ENCODE peak calls at places on chromosomes 11 and 22, in six cellular contexts. T is GM10248; N is MG63; A is activated naive CD4-positive, alpha-beta T cell treated with anti-CD3 and anti-CD28 coated beads for 36 hours; M is AG09309; F is CD8-positive, alpha-beta memory T cell. Q is an unnamed sample.

GRCh38 chr22:31496007-31496734 is at the start of gene SFI1:
- DNase-seq in A (peak), F (peak), N (peak), M (peak), T (peak), Q (peak)

GRCh38 chr11:27735281-27735680 is 35.0 kb upstream of the BDNF start:
- DNase-seq in T (no peak), N (no peak), F (no peak), A (no peak), M (no peak), Q (no peak)

GRCh38 chr11:130533113-130533803 is 84.8 kb downstream of the ADAMTS15 start:
- DNase-seq in T (no peak), A (no peak), F (no peak), M (no peak), N (no peak), Q (no peak)

GRCh38 chr11:93783362-93783761 is 720 bp upstream of the MED17 start:
- DNase-seq in M (no peak), A (no peak), F (no peak), N (no peak), T (no peak), Q (no peak)

GRCh38 chr11:44727373-44728084 is 767 bp downstream of the TSPAN18 start:
- DNase-seq in F (peak), N (peak), M (no peak), A (peak), T (peak), Q (peak)

GRCh38 chr22:17880020-17880419 is 105.8 kb upstream of the BID start:
- DNase-seq in T (no peak), M (no peak), F (no peak), N (no peak), A (no peak), Q (no peak)

GRCh38 chr22:36245805-36246356 is 6.6 kb upstream of the APOL2 start:
- DNase-seq in M (no peak), T (no peak), N (no peak), A (no peak), F (no peak), Q (no peak)

GRCh38 chr22:27895600-27895999 is 23.5 kb downstream of the PITPNB start:
- DNase-seq in M (no peak), A (no peak), N (no peak), T (peak), F (no peak), Q (peak)

GRCh38 chr11:9953994-9954626 is 290.2 kb downstream of the SWAP70 start:
- DNase-seq in M (no peak), N (no peak), T (no peak), F (no peak), A (no peak), Q (no peak)

GRCh38 chr11:65921033-65921555 is 1.9 kb downstream of the DRAP1 start:
- DNase-seq in T (no peak), M (no peak), N (no peak), A (no peak), F (no peak), Q (no peak)

GRCh38 chr11:116357769-116358544 is 414.8 kb downstream of the BUD13 start:
- DNase-seq in M (no peak), A (no peak), F (no peak), T (peak), N (no peak), Q (peak)

GRCh38 chr11:57358543-57358961 is 20.4 kb downstream of the P2RX3 start:
- DNase-seq in F (no peak), M (no peak), N (no peak), T (no peak), A (no peak), Q (no peak)

GRCh38 chr11:79592441-79593223 is 151.8 kb upstream of the TENM4 start:
- DNase-seq in M (no peak), F (no peak), N (no peak), T (no peak), A (no peak), Q (no peak)

GRCh38 chr11:1946812-1947480 is at the start of gene MRPL23:
- DNase-seq in M (no peak), N (no peak), T (no peak), F (no peak), A (peak), Q (no peak)

GRCh38 chr11:5096011-5096410 is 26.6 kb downstream of the OR52E1 start:
- DNase-seq in A (no peak), T (no peak), F (no peak), N (no peak), M (no peak), Q (no peak)

GRCh38 chr22:48756146-48757111 is 1071.2 kb downstream of the BRD1 start:
- DNase-seq in F (no peak), N (no peak), A (no peak), T (no peak), M (no peak), Q (peak)

GRCh38 chr11:130480166-130480565 is 31.7 kb downstream of the ADAMTS15 start:
- DNase-seq in F (no peak), N (no peak), T (no peak), M (no peak), A (no peak), Q (no peak)

GRCh38 chr22:24564376-24565058 is 8.7 kb downstream of the SNRPD3 start:
- DNase-seq in M (no peak), N (no peak), F (no peak), A (no peak), T (no peak), Q (no peak)

GRCh38 chr11:30983810-30984441 is 385.6 kb downstream of the DCDC1 start:
- DNase-seq in F (no peak), M (no peak), T (no peak), A (no peak), N (no peak), Q (no peak)

GRCh38 chr11:62493801-62494200 is 52.8 kb downstream of the AHNAK start:
- DNase-seq in F (no peak), T (no peak), M (no peak), A (no peak), N (no peak), Q (no peak)

GRCh38 chr11:8224711-8225110 is 39.0 kb downstream of the LMO1 start:
- DNase-seq in N (no peak), A (no peak), F (no peak), T (no peak), M (no peak), Q (no peak)

GRCh38 chr22:48217596-48217995 is 1455.1 kb downstream of the TBC1D22A start:
- DNase-seq in A (no peak), N (no peak), F (no peak), T (no peak), M (no peak), Q (no peak)

GRCh38 chr22:30584441-30584840 is 7.3 kb downstream of the PES1 start:
- DNase-seq in M (no peak), N (no peak), T (no peak), F (no peak), A (no peak), Q (no peak)

GRCh38 chr11:48002565-48002964 is 22.2 kb downstream of the PTPRJ start:
- DNase-seq in A (no peak), N (no peak), M (no peak), T (no peak), F (no peak), Q (no peak)

GRCh38 chr11:111541209-111542061 is 915 bp downstream of the LAYN start:
- DNase-seq in N (peak), T (peak), F (no peak), A (no peak), M (no peak), Q (peak)

GRCh38 chr11:131408011-131408640 is 37.7 kb downstream of the NTM start:
- DNase-seq in F (no peak), T (peak), N (peak), A (peak), M (peak), Q (peak)

GRCh38 chr11:14075118-14075601 is 112.6 kb downstream of the SPON1 start:
- DNase-seq in A (peak), T (no peak), N (no peak), M (peak), F (peak), Q (no peak)

Q was measured in GM13976.